ENCODE peak calls at places on chromosomes 2 and 18, in four cellular contexts. One of them, this sample, is unnamed.

GRCh38 chr2:108189316-108189715 is 50.5 kb upstream of the SULT1C3 start:
- ATAC-seq in activated naive CD4-positive, alpha-beta T cell treated with anti-CD3 and anti-CD28 coated beads, Interleukin-2, amount 50 U/mL, for 72 hours: no peak
- ATAC-seq in gastroesophageal sphincter: no peak
- ATAC-seq in left ventricle myocardium superior: no peak
- ATAC-seq in this sample: no peak

GRCh38 chr2:234836251-234836650 is 115.6 kb upstream of the SH3BP4 start:
- ATAC-seq in activated naive CD4-positive, alpha-beta T cell treated with anti-CD3 and anti-CD28 coated beads, Interleukin-2, amount 50 U/mL, for 72 hours: no peak
- ATAC-seq in left ventricle myocardium superior: no peak
- ATAC-seq in gastroesophageal sphincter: no peak
- ATAC-seq in this sample: no peak

GRCh38 chr2:109254174-109254904 is 125.3 kb downstream of the SH3RF3 start:
- ATAC-seq in left ventricle myocardium superior: peak; percentile 24
- ATAC-seq in activated naive CD4-positive, alpha-beta T cell treated with anti-CD3 and anti-CD28 coated beads, Interleukin-2, amount 50 U/mL, for 72 hours: no peak
- ATAC-seq in gastroesophageal sphincter: no peak
- ATAC-seq in this sample: no peak

GRCh38 chr2:231611273-231612198 is 18.9 kb downstream of the TEX44 start:
- ATAC-seq in gastroesophageal sphincter: peak; percentile 8
- ATAC-seq in left ventricle myocardium superior: no peak
- ATAC-seq in activated naive CD4-positive, alpha-beta T cell treated with anti-CD3 and anti-CD28 coated beads, Interleukin-2, amount 50 U/mL, for 72 hours: peak; percentile 71
- ATAC-seq in this sample: peak; percentile 44

GRCh38 chr2:61151434-61151833 is 10.6 kb upstream of the C2orf74 start:
- ATAC-seq in left ventricle myocardium superior: no peak
- ATAC-seq in activated naive CD4-positive, alpha-beta T cell treated with anti-CD3 and anti-CD28 coated beads, Interleukin-2, amount 50 U/mL, for 72 hours: no peak
- ATAC-seq in gastroesophageal sphincter: no peak
- ATAC-seq in this sample: no peak

GRCh38 chr18:75592527-75592926 is 165.0 kb upstream of the SMIM21 start:
- ATAC-seq in activated naive CD4-positive, alpha-beta T cell treated with anti-CD3 and anti-CD28 coated beads, Interleukin-2, amount 50 U/mL, for 72 hours: no peak
- ATAC-seq in left ventricle myocardium superior: no peak
- ATAC-seq in gastroesophageal sphincter: no peak
- ATAC-seq in this sample: no peak

GRCh38 chr2:82256288-82256687 is 1951.7 kb upstream of the LRRTM1 start:
- ATAC-seq in left ventricle myocardium superior: no peak
- ATAC-seq in activated naive CD4-positive, alpha-beta T cell treated with anti-CD3 and anti-CD28 coated beads, Interleukin-2, amount 50 U/mL, for 72 hours: no peak
- ATAC-seq in gastroesophageal sphincter: no peak
- ATAC-seq in this sample: no peak

GRCh38 chr2:52342458-52342857 is 1310.5 kb upstream of the NRXN1 start:
- ATAC-seq in gastroesophageal sphincter: no peak
- ATAC-seq in left ventricle myocardium superior: no peak
- ATAC-seq in activated naive CD4-positive, alpha-beta T cell treated with anti-CD3 and anti-CD28 coated beads, Interleukin-2, amount 50 U/mL, for 72 hours: no peak
- ATAC-seq in this sample: no peak

GRCh38 chr18:24964213-24964612 is 387.8 kb downstream of the ZNF521 start:
- ATAC-seq in activated naive CD4-positive, alpha-beta T cell treated with anti-CD3 and anti-CD28 coated beads, Interleukin-2, amount 50 U/mL, for 72 hours: no peak
- ATAC-seq in left ventricle myocardium superior: peak; percentile 68
- ATAC-seq in gastroesophageal sphincter: no peak
- ATAC-seq in this sample: no peak

GRCh38 chr2:160287476-160287875 is 87.4 kb upstream of the ITGB6 start:
- ATAC-seq in gastroesophageal sphincter: no peak
- ATAC-seq in left ventricle myocardium superior: peak; percentile 23
- ATAC-seq in activated naive CD4-positive, alpha-beta T cell treated with anti-CD3 and anti-CD28 coated beads, Interleukin-2, amount 50 U/mL, for 72 hours: no peak
- ATAC-seq in this sample: no peak

GRCh38 chr2:149166958-149167810 is 128.7 kb downstream of the LYPD6B start:
- ATAC-seq in activated naive CD4-positive, alpha-beta T cell treated with anti-CD3 and anti-CD28 coated beads, Interleukin-2, amount 50 U/mL, for 72 hours: peak; percentile 88
- ATAC-seq in gastroesophageal sphincter: no peak
- ATAC-seq in left ventricle myocardium superior: no peak
- ATAC-seq in this sample: peak; percentile 20

GRCh38 chr2:224786848-224787247 is 70.7 kb upstream of the CCDC195 start:
- ATAC-seq in activated naive CD4-positive, alpha-beta T cell treated with anti-CD3 and anti-CD28 coated beads, Interleukin-2, amount 50 U/mL, for 72 hours: no peak
- ATAC-seq in gastroesophageal sphincter: no peak
- ATAC-seq in left ventricle myocardium superior: no peak
- ATAC-seq in this sample: peak; percentile 30

GRCh38 chr2:52895726-52896340 is 871.8 kb upstream of the CHAC2 start:
- ATAC-seq in activated naive CD4-positive, alpha-beta T cell treated with anti-CD3 and anti-CD28 coated beads, Interleukin-2, amount 50 U/mL, for 72 hours: no peak
- ATAC-seq in left ventricle myocardium superior: no peak
- ATAC-seq in gastroesophageal sphincter: no peak
- ATAC-seq in this sample: no peak

GRCh38 chr2:235229236-235229635 is 264.6 kb upstream of the AGAP1 start:
- ATAC-seq in gastroesophageal sphincter: no peak
- ATAC-seq in left ventricle myocardium superior: no peak
- ATAC-seq in activated naive CD4-positive, alpha-beta T cell treated with anti-CD3 and anti-CD28 coated beads, Interleukin-2, amount 50 U/mL, for 72 hours: no peak
- ATAC-seq in this sample: no peak

GRCh38 chr2:29016500-29016899 is 35.4 kb downstream of the TOGARAM2 start:
- ATAC-seq in activated naive CD4-positive, alpha-beta T cell treated with anti-CD3 and anti-CD28 coated beads, Interleukin-2, amount 50 U/mL, for 72 hours: no peak
- ATAC-seq in gastroesophageal sphincter: no peak
- ATAC-seq in left ventricle myocardium superior: peak; percentile 3
- ATAC-seq in this sample: no peak

GRCh38 chr2:9908639-9909038 is 42.9 kb upstream of the GRHL1 start:
- ATAC-seq in left ventricle myocardium superior: no peak
- ATAC-seq in activated naive CD4-positive, alpha-beta T cell treated with anti-CD3 and anti-CD28 coated beads, Interleukin-2, amount 50 U/mL, for 72 hours: no peak
- ATAC-seq in gastroesophageal sphincter: no peak
- ATAC-seq in this sample: no peak

GRCh38 chr18:78595453-78595852 is 384.2 kb upstream of the SALL3 start:
- ATAC-seq in gastroesophageal sphincter: no peak
- ATAC-seq in activated naive CD4-positive, alpha-beta T cell treated with anti-CD3 and anti-CD28 coated beads, Interleukin-2, amount 50 U/mL, for 72 hours: no peak
- ATAC-seq in left ventricle myocardium superior: no peak
- ATAC-seq in this sample: no peak

GRCh38 chr2:156118753-156119416 is 213.6 kb downstream of the NR4A2 start:
- ATAC-seq in activated naive CD4-positive, alpha-beta T cell treated with anti-CD3 and anti-CD28 coated beads, Interleukin-2, amount 50 U/mL, for 72 hours: no peak
- ATAC-seq in left ventricle myocardium superior: no peak
- ATAC-seq in gastroesophageal sphincter: no peak
- ATAC-seq in this sample: no peak

GRCh38 chr2:45212953-45213635 is 203.8 kb upstream of the SIX2 start:
- ATAC-seq in activated naive CD4-positive, alpha-beta T cell treated with anti-CD3 and anti-CD28 coated beads, Interleukin-2, amount 50 U/mL, for 72 hours: no peak
- ATAC-seq in left ventricle myocardium superior: no peak
- ATAC-seq in gastroesophageal sphincter: no peak
- ATAC-seq in this sample: no peak

GRCh38 chr2:102177814-102178478 is 8.9 kb upstream of the IL1RL2 start:
- ATAC-seq in gastroesophageal sphincter: no peak
- ATAC-seq in activated naive CD4-positive, alpha-beta T cell treated with anti-CD3 and anti-CD28 coated beads, Interleukin-2, amount 50 U/mL, for 72 hours: no peak
- ATAC-seq in left ventricle myocardium superior: peak; percentile 59
- ATAC-seq in this sample: no peak

GRCh38 chr2:130391058-130391871 is 35.4 kb downstream of the PTPN18 start:
- ATAC-seq in activated naive CD4-positive, alpha-beta T cell treated with anti-CD3 and anti-CD28 coated beads, Interleukin-2, amount 50 U/mL, for 72 hours: peak; percentile 97
- ATAC-seq in gastroesophageal sphincter: peak; percentile 87
- ATAC-seq in left ventricle myocardium superior: peak; percentile 91
- ATAC-seq in this sample: peak; percentile 98

GRCh38 chr18:48667276-48668254 is 128.7 kb downstream of the CTIF start:
- ATAC-seq in left ventricle myocardium superior: no peak
- ATAC-seq in gastroesophageal sphincter: no peak
- ATAC-seq in activated naive CD4-positive, alpha-beta T cell treated with anti-CD3 and anti-CD28 coated beads, Interleukin-2, amount 50 U/mL, for 72 hours: no peak
- ATAC-seq in this sample: peak; percentile 37

GRCh38 chr2:27914793-27915175 is 24.3 kb downstream of the BABAM2 start:
- ATAC-seq in gastroesophageal sphincter: no peak
- ATAC-seq in left ventricle myocardium superior: peak; percentile 21
- ATAC-seq in activated naive CD4-positive, alpha-beta T cell treated with anti-CD3 and anti-CD28 coated beads, Interleukin-2, amount 50 U/mL, for 72 hours: no peak
- ATAC-seq in this sample: no peak

GRCh38 chr2:126413079-126413478 is 242.9 kb upstream of the GYPC start:
- ATAC-seq in activated naive CD4-positive, alpha-beta T cell treated with anti-CD3 and anti-CD28 coated beads, Interleukin-2, amount 50 U/mL, for 72 hours: peak; percentile 99
- ATAC-seq in left ventricle myocardium superior: no peak
- ATAC-seq in gastroesophageal sphincter: no peak
- ATAC-seq in this sample: peak; percentile 55

GRCh38 chr2:209663149-209663548 is 108.5 kb upstream of the UNC80 start:
- ATAC-seq in activated naive CD4-positive, alpha-beta T cell treated with anti-CD3 and anti-CD28 coated beads, Interleukin-2, amount 50 U/mL, for 72 hours: no peak
- ATAC-seq in gastroesophageal sphincter: no peak
- ATAC-seq in left ventricle myocardium superior: no peak
- ATAC-seq in this sample: no peak

GRCh38 chr18:76421291-76422078 is 73.6 kb downstream of the ZNF516 start:
- ATAC-seq in activated naive CD4-positive, alpha-beta T cell treated with anti-CD3 and anti-CD28 coated beads, Interleukin-2, amount 50 U/mL, for 72 hours: no peak
- ATAC-seq in left ventricle myocardium superior: no peak
- ATAC-seq in gastroesophageal sphincter: no peak
- ATAC-seq in this sample: no peak

GRCh38 chr18:32262092-32262491 is 72.3 kb downstream of the MEP1B start:
- ATAC-seq in activated naive CD4-positive, alpha-beta T cell treated with anti-CD3 and anti-CD28 coated beads, Interleukin-2, amount 50 U/mL, for 72 hours: no peak
- ATAC-seq in left ventricle myocardium superior: no peak
- ATAC-seq in gastroesophageal sphincter: no peak
- ATAC-seq in this sample: no peak

GRCh38 chr2:66109419-66109818 is 325.5 kb upstream of the MEIS1 start:
- ATAC-seq in left ventricle myocardium superior: no peak
- ATAC-seq in gastroesophageal sphincter: peak; percentile 73
- ATAC-seq in activated naive CD4-positive, alpha-beta T cell treated with anti-CD3 and anti-CD28 coated beads, Interleukin-2, amount 50 U/mL, for 72 hours: no peak
- ATAC-seq in this sample: no peak

GRCh38 chr2:137838255-137839092 is 125.8 kb upstream of the HNMT start:
- ATAC-seq in left ventricle myocardium superior: no peak
- ATAC-seq in gastroesophageal sphincter: no peak
- ATAC-seq in activated naive CD4-positive, alpha-beta T cell treated with anti-CD3 and anti-CD28 coated beads, Interleukin-2, amount 50 U/mL, for 72 hours: no peak
- ATAC-seq in this sample: no peak

GRCh38 chr2:130385709-130386108 is 29.9 kb downstream of the PTPN18 start:
- ATAC-seq in left ventricle myocardium superior: peak; percentile 12
- ATAC-seq in gastroesophageal sphincter: peak; percentile 20
- ATAC-seq in activated naive CD4-positive, alpha-beta T cell treated with anti-CD3 and anti-CD28 coated beads, Interleukin-2, amount 50 U/mL, for 72 hours: no peak
- ATAC-seq in this sample: no peak